ENCODE peak calls at places on chromosomes 13 and 19, in six cellular contexts. Z, E, F, D, M and V are unnamed samples.

GRCh38 chr19:33377586-33378475 is 4.3 kb downstream of the CEBPG start:
- DNase-seq in Z (no peak), E (no peak), F (no peak), D (no peak), M (no peak), V (no peak)

GRCh38 chr19:13692096-13692495 is 72.2 kb upstream of the MRI1 start:
- DNase-seq in Z (no peak), E (peak), F (no peak), D (no peak), M (peak), V (no peak)

GRCh38 chr19:20661150-20661819 is at the start of gene ZNF626:
- DNase-seq in Z (peak), E (peak), F (peak), D (peak), M (peak), V (peak)

GRCh38 chr13:111789011-111789410 is 277.9 kb upstream of the SOX1 start:
- DNase-seq in Z (no peak), E (no peak), F (no peak), D (no peak), M (no peak), V (no peak)

GRCh38 chr19:46932346-46932745 is 71.5 kb downstream of the ARHGAP35 start:
- DNase-seq in Z (no peak), E (no peak), F (no peak), D (no peak), M (no peak), V (no peak)

GRCh38 chr13:82330499-82330898 is 1551.8 kb downstream of the SLITRK1 start:
- DNase-seq in Z (no peak), E (no peak), F (no peak), D (no peak), M (no peak), V (no peak)

GRCh38 chr19:42129399-42130253 is 2.6 kb downstream of the POU2F2 start:
- DNase-seq in Z (no peak), E (no peak), F (peak), D (no peak), M (no peak), V (no peak)

GRCh38 chr13:91296011-91296410 is 51.5 kb upstream of the MIR17HG start:
- DNase-seq in Z (no peak), E (no peak), F (no peak), D (no peak), M (no peak), V (peak)

GRCh38 chr13:81488021-81488420 is 1147.1 kb upstream of the SPRY2 start:
- DNase-seq in Z (no peak), E (no peak), F (no peak), D (no peak), M (no peak), V (no peak)

GRCh38 chr13:98690348-98691041 is 62.0 kb downstream of the SLC15A1 start:
- DNase-seq in Z (no peak), E (no peak), F (no peak), D (no peak), M (no peak), V (no peak)

GRCh38 chr13:99367106-99367616 is 60.0 kb upstream of the GPR183 start:
- DNase-seq in Z (peak), E (no peak), F (no peak), D (no peak), M (no peak), V (no peak)

GRCh38 chr19:2602391-2603181 is 99.9 kb downstream of the GNG7 start:
- DNase-seq in Z (no peak), E (peak), F (peak), D (no peak), M (no peak), V (no peak)

GRCh38 chr19:35718345-35719041 is 690 bp downstream of the KMT2B start:
- DNase-seq in Z (peak), E (no peak), F (no peak), D (no peak), M (peak), V (no peak)

GRCh38 chr19:33048806-33049676 is 15.6 kb downstream of the RHPN2 start:
- DNase-seq in Z (no peak), E (no peak), F (no peak), D (no peak), M (no peak), V (no peak)

GRCh38 chr13:50334944-50335343 is 319.7 kb downstream of the KCNRG start:
- DNase-seq in Z (no peak), E (no peak), F (no peak), D (no peak), M (no peak), V (no peak)

GRCh38 chr19:7596191-7596937 is 701 bp downstream of the CAMSAP3 start:
- DNase-seq in Z (no peak), E (no peak), F (no peak), D (no peak), M (no peak), V (no peak)

GRCh38 chr19:3983936-3984583 is 1.2 kb downstream of the EEF2 start:
- DNase-seq in Z (no peak), E (no peak), F (no peak), D (no peak), M (peak), V (no peak)

GRCh38 chr13:45879666-45880065 is 28.1 kb upstream of the SIAH3 start:
- DNase-seq in Z (no peak), E (no peak), F (no peak), D (peak), M (no peak), V (no peak)

GRCh38 chr19:55146648-55147218 is 2.3 kb downstream of the TNNT1 start:
- DNase-seq in Z (no peak), E (no peak), F (no peak), D (peak), M (no peak), V (peak)

GRCh38 chr13:23428183-23428528 is 5.3 kb downstream of the SACS start:
- DNase-seq in Z (no peak), E (no peak), F (no peak), D (no peak), M (no peak), V (no peak)

GRCh38 chr19:4717191-4717965 is 6.3 kb downstream of the DPP9 start:
- DNase-seq in Z (no peak), E (no peak), F (peak), D (no peak), M (no peak), V (no peak)

GRCh38 chr19:13172335-13173128 is 22.3 kb downstream of the IER2 start:
- DNase-seq in Z (peak), E (no peak), F (peak), D (no peak), M (peak), V (no peak)

GRCh38 chr13:36965767-36966166 is 33.4 kb downstream of the ALG5 start:
- DNase-seq in Z (no peak), E (no peak), F (no peak), D (no peak), M (peak), V (no peak)

GRCh38 chr19:29871143-29871542 is 59.4 kb downstream of the CCNE1 start:
- DNase-seq in Z (no peak), E (no peak), F (no peak), D (no peak), M (no peak), V (no peak)

GRCh38 chr19:54707932-54708331 is 16.3 kb upstream of the KIR3DL3 start:
- DNase-seq in Z (peak), E (no peak), F (no peak), D (no peak), M (no peak), V (no peak)

GRCh38 chr19:12052057-12052570 is 647 bp downstream of the ZNF878 start:
- DNase-seq in Z (no peak), E (no peak), F (no peak), D (no peak), M (peak), V (no peak)

GRCh38 chr13:43054803-43055802 is 31.7 kb downstream of the DNAJC15 start:
- DNase-seq in Z (peak), E (no peak), F (no peak), D (no peak), M (peak), V (no peak)

GRCh38 chr19:5530701-5531100 is 37.1 kb downstream of the TINCR start:
- DNase-seq in Z (no peak), E (peak), F (no peak), D (no peak), M (no peak), V (no peak)

GRCh38 chr13:98204546-98204945 is 27.5 kb upstream of the RNF113B start:
- DNase-seq in Z (no peak), E (no peak), F (no peak), D (no peak), M (no peak), V (no peak)

GRCh38 chr13:111049791-111050538 is 65.1 kb upstream of the ARHGEF7 start:
- DNase-seq in Z (no peak), E (no peak), F (peak), D (no peak), M (peak), V (no peak)

GRCh38 chr13:99352351-99353271 is 45.4 kb upstream of the GPR183 start:
- DNase-seq in Z (no peak), E (no peak), F (no peak), D (no peak), M (peak), V (no peak)